ENCODE peak calls at places on chromosomes 5 and 9, in four cellular contexts. A is K562, C is IMR-90, T is GM12878. W is an unnamed sample.

GRCh38 chr5:104977530-104977929 is 1414.9 kb upstream of the NUDT12 start:
- DNase-seq in C (no peak), T (no peak), A (no peak), W (no peak)

GRCh38 chr9:14813336-14814020 is 90.9 kb upstream of the CER1 start:
- DNase-seq in C (no peak), T (no peak), A (no peak), W (no peak)

GRCh38 chr9:33719581-33720374 is 75.6 kb upstream of the PRSS3 start:
- DNase-seq in T (no peak), A (peak; percentile 72), C (no peak), W (no peak)

GRCh38 chr5:55159763-55160492 is at the start of gene GPX8:
- DNase-seq in C (peak; percentile 92), T (no peak), A (peak; percentile 52), W (no peak)

GRCh38 chr9:135504262-135505229 is 4.1 kb downstream of the MRPS2 start:
- DNase-seq in T (no peak), A (peak; percentile 77), C (peak; percentile 52), W (peak; percentile 72)

GRCh38 chr9:126371007-126371870 is 44.6 kb downstream of the MVB12B start:
- DNase-seq in C (no peak), T (no peak), A (no peak), W (no peak)

GRCh38 chr9:121783523-121784507 is 132.4 kb downstream of the DAB2IP start:
- DNase-seq in T (no peak), C (no peak), A (no peak), W (no peak)

GRCh38 chr9:7243838-7244237 is 486.1 kb downstream of the KDM4C start:
- DNase-seq in A (no peak), T (no peak), C (no peak), W (no peak)

GRCh38 chr5:74252033-74252430 is 388.5 kb downstream of the ENC1 start:
- DNase-seq in T (no peak), C (no peak), A (no peak), W (no peak)

DNA sequence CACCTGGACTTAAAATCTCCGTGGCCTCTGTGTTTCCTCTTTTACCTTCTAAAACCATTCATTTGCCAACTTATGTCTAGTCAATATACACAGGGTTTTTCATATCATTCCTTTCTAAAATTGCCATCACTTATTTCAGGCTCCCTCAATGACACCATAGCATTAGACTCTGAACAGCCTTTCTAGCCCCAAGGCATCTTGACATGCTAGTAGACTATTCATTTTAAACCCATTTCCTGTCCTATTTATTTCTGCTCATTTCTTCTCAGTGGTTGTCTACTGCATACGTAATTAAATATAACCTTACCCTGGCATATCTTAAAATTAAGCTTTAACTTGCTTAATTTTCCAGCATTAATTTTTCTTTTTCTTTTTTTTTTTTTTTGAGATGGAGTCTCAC is 83.2 kb downstream of the PHAX start:
- DNase-seq in C (no peak), A (no peak), T (no peak), W (no peak)
- TF ChIP-seq CHD1 in C (no peak), A (no peak), T (no peak), W (no peak)

GRCh38 chr5:133907075-133907474 is 61.4 kb downstream of the C5orf15 start:
- DNase-seq in A (no peak), T (no peak), C (no peak), W (no peak)
- TF ChIP-seq CHD1 in A (no peak), T (no peak), C (no peak), W (no peak)

GRCh38 chr5:51494821-51495220 is 111.6 kb downstream of the ISL1 start:
- DNase-seq in T (no peak), C (no peak), A (no peak), W (no peak)

GRCh38 chr5:51495672-51496071 is 112.4 kb downstream of the ISL1 start:
- DNase-seq in A (no peak), C (peak; percentile 6), T (no peak), W (no peak)
- TF ChIP-seq CHD1 in A (no peak), C (no peak), T (no peak), W (no peak)

GRCh38 chr9:86454701-86455402 is 100.6 kb upstream of the TUT7 start:
- DNase-seq in A (no peak), T (no peak), C (peak; percentile 1), W (no peak)
- TF ChIP-seq CHD1 in A (no peak), T (no peak), C (no peak), W (no peak)

DNA sequence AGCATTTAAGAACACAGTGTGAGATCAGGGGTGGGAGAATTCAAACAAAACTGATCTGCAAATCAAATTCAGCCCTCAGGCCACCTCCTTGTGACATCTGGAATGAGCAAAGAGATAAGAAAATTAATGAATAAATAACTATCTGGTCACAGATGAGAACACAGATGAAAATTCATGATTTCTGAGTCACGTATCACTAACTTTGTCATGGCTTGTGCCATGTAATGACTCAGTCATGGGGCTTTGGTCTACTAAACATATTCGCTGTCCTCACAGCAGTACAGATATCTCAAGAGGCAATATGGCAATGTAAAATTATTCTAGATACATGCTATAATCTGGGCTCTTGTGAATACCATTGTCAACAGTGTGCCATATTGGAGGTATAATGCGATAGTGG is 274.4 kb downstream of the MAN2A1 start:
- DNase-seq in C (no peak), A (no peak), T (no peak), W (no peak)
- TF ChIP-seq CHD1 in C (no peak), A (no peak), T (no peak), W (no peak)

DNA sequence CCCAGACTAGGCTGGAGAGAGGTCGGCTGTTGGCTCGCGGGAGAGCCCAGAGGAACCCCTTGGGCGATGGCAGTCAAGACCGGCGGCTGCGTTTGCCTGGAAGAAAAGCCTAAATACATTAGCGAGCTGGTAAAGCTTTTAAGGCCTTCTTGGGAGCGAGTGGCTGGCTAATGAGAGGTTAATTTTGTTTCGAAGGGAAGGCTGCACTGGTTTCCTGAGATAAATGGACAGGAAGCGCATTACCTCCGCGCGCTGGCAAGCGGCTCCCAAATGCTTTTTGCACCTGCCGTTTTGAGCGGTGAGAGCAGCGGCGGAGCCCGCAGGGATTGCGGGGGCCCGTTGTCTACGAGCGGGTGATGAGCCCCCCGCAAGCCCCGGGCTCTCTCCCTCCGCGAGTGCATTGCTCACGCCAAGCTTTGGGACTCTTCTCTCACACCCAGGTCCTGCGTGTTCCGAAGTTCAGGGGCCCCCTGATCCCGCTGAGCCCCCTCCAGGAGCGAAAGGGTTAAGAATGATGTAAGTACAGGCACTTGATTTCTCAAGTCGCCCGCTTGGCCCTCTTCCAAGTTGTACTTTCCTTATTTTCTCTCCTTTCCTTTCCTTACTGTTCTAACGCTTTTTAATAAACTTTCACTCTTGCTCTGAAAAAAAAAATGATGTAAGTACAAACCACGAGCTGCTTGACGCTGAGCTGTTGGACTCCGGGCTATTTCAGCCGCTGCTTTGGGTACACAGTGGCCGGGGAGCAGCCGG is 3.1 kb upstream of the RGMB start:
- DNase-seq in C (peak; percentile 66), T (no peak), A (no peak), W (no peak)
- TF ChIP-seq CHD1 in C (no peak), T (no peak), A (no peak), W (no peak)

DNA sequence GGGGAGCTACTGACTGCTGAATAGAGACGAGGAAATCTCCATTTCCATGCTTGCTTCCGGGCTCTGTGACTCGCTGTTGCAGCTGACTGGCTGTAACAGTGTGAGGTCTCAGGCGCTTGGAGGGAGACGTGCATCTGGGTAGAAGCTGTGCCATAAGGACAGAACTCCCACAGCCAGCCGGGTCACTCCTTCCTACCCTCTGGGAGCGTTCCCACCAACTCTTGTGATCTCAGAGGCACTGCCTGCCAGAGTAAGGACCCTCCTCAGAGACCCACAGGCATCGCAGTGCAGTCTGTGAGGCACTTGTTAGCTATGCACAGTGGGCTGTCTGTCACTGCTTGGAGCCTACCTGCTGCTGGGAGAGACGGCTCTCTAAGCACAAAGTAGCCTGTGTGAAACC is 203.4 kb upstream of the SEMA6A start:
- DNase-seq in C (no peak), A (no peak), T (no peak), W (no peak)
- TF ChIP-seq CHD1 in C (no peak), A (no peak), T (no peak), W (no peak)

GRCh38 chr5:67142816-67143215 is 53.8 kb downstream of the CD180 start:
- DNase-seq in T (no peak), A (no peak), C (no peak), W (no peak)

GRCh38 chr5:67143549-67143948 is 53.0 kb downstream of the CD180 start:
- DNase-seq in C (no peak), T (no peak), A (no peak), W (no peak)

GRCh38 chr5:67140413-67140812 is 56.2 kb downstream of the CD180 start:
- DNase-seq in A (no peak), T (no peak), C (no peak), W (no peak)

GRCh38 chr5:67144183-67144639 is 52.4 kb downstream of the CD180 start:
- DNase-seq in C (no peak), A (no peak), T (no peak), W (no peak)

GRCh38 chr5:67141644-67142043 is 55.0 kb downstream of the CD180 start:
- DNase-seq in C (no peak), T (no peak), A (no peak), W (no peak)
- TF ChIP-seq CHD1 in C (no peak), T (no peak), A (no peak), W (no peak)

DNA sequence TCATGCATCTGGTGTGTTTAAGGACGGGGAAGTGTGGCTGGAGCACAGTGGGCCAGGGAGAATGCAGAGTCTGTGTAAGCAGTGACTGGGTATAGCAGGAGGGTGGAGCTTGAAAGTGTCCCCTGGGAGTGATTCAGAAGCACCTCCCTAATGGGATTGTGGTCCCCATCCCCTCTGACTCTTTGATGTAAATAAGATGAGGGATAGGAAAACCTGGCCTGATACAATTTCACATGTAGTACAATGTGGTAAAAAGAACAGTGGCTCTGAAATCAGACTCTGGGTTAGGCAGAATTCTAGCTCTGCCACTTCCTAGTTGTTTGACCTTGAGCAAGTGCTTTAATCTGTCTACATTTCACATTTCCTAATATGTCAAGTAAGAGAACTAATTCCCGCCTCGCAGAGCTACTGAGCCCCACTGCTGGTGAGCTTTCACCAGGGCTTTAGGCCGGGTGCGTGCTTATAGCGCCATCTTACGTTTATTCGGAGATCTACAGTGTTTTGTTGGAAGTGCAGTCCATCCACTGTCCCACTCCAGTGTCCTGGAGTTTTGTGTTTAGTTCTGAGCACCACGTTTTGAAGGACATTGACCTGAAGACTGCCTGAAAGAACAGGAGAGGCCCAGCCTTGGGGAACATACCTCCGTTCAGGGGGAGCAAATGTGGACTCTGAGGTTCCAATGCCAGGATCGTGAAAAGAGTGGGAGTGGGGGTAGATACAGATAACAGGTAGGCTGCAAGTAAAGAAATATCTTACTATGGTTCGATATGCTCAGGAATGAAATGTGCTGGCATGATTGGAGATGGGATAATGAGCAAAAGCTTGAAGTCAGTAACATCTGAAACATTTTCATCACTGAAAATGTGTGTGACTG is 51.2 kb upstream of the TESK1 start:
- DNase-seq in T (peak; percentile 8), A (peak; percentile 70), C (peak; percentile 73), W (no peak)
- TF ChIP-seq CHD1 in T (no peak), A (no peak), C (no peak), W (no peak)

GRCh38 chr5:41406944-41407343 is 103.5 kb downstream of the PLCXD3 start:
- DNase-seq in A (no peak), C (no peak), T (no peak), W (no peak)

GRCh38 chr5:41406424-41406823 is 104.0 kb downstream of the PLCXD3 start:
- DNase-seq in C (no peak), T (no peak), A (no peak), W (no peak)

GRCh38 chr5:41410737-41411136 is 99.7 kb downstream of the PLCXD3 start:
- DNase-seq in A (no peak), T (no peak), C (no peak), W (no peak)

GRCh38 chr5:41410307-41410706 is 100.1 kb downstream of the PLCXD3 start:
- DNase-seq in T (no peak), A (no peak), C (no peak), W (no peak)

GRCh38 chr5:41408676-41409443 is 101.5 kb downstream of the PLCXD3 start:
- DNase-seq in T (no peak), C (peak; percentile 74), A (no peak), W (no peak)
- TF ChIP-seq CHD1 in T (no peak), C (no peak), A (no peak), W (no peak)

W was measured in H1.